ENCODE peak calls at places on chromosomes 2 and 18, in four cellular contexts. Y, E, W and D are unnamed samples.

GRCh38 chr2:201149064-201149820 is 33.3 kb downstream of the CFLAR start:
- DNase-seq in E (no peak), W (no peak), Y (peak; percentile 93), D (no peak)

GRCh38 chr2:68223419-68223818 is 28.9 kb downstream of the PPP3R1 start:
- DNase-seq in E (no peak), Y (peak; percentile 35), W (no peak), D (no peak)

GRCh38 chr2:205352593-205352992 is 329.7 kb upstream of the NRP2 start:
- DNase-seq in E (no peak), W (no peak), Y (peak; percentile 63), D (no peak)

GRCh38 chr2:53964987-53965687 is 5.7 kb downstream of the PSME4 start:
- DNase-seq in Y (no peak), W (no peak), E (no peak), D (no peak)

GRCh38 chr18:12239426-12239825 is 14.7 kb upstream of the CIDEA start:
- DNase-seq in E (no peak), Y (no peak), W (no peak), D (no peak)

GRCh38 chr2:105789745-105790466 is 45.2 kb downstream of the NCK2 start:
- DNase-seq in E (peak; percentile 49), W (peak; percentile 34), Y (peak; percentile 60), D (peak; percentile 49)

GRCh38 chr18:8142932-8143331 is 466.3 kb upstream of the RAB12 start:
- DNase-seq in Y (no peak), W (no peak), E (no peak), D (no peak)

GRCh38 chr2:24304621-24305020 is 55.7 kb downstream of the ITSN2 start:
- DNase-seq in W (no peak), E (no peak), Y (peak; percentile 62), D (no peak)

GRCh38 chr2:237693281-237694039 is 66.1 kb downstream of the LRRFIP1 start:
- DNase-seq in Y (peak; percentile 86), E (no peak), W (no peak), D (no peak)

GRCh38 chr2:197378494-197378972 is 56.3 kb downstream of the SF3B1 start:
- DNase-seq in W (peak; percentile 76), E (no peak), Y (peak; percentile 43), D (peak; percentile 70)

GRCh38 chr2:83850071-83850725 is 608.9 kb downstream of the SUCLG1 start:
- DNase-seq in W (no peak), E (no peak), Y (no peak), D (no peak)

GRCh38 chr2:238439093-238439849 is 12.5 kb downstream of the ASB1 start:
- DNase-seq in W (no peak), E (no peak), Y (peak; percentile 100), D (no peak)

GRCh38 chr2:218569661-218570500 is 1.2 kb downstream of the CNOT9 start:
- DNase-seq in E (no peak), Y (peak; percentile 72), W (no peak), D (no peak)

GRCh38 chr2:40330086-40330485 is 121.8 kb downstream of the SLC8A1 start:
- DNase-seq in W (no peak), Y (no peak), E (no peak), D (no peak)

GRCh38 chr2:197293252-197294007 is 17.1 kb downstream of the ANKRD44 start:
- DNase-seq in Y (no peak), E (no peak), W (no peak), D (no peak)

GRCh38 chr2:27914046-27914792 is 23.7 kb downstream of the BABAM2 start:
- DNase-seq in Y (peak; percentile 40), E (no peak), W (no peak), D (no peak)

GRCh38 chr2:22442051-22442450 is 942.9 kb upstream of the KLHL29 start:
- DNase-seq in Y (no peak), W (no peak), E (no peak), D (no peak)

DNA sequence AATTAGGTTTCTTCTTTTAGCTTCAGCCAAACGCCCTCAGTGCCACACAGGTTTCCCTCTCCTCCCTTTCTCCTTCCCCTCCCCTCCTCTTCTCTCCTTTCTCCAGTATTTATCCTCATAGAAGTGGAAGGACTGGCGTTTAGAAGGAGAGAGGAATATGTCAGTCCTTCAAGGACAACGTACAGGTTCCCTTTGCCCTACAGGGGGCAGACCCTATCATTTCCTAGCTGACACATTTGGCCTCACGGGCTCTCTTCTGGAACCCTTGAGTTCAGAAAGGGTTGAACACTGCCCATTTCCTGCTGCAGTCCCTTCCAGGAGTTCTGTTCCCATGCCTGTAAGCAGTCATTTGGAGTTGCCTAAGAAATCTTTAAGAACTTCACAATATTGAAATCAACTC is 46.1 kb downstream of the CDCA7 start:
- DNase-seq in W (no peak), E (no peak), Y (peak; percentile 16), D (no peak)
- TF ChIP-seq CTCF in W (no peak), E (peak; percentile 44), Y (peak; percentile 42), D (peak; percentile 6)

GRCh38 chr2:189056200-189057106 is 82.3 kb downstream of the COL3A1 start:
- DNase-seq in Y (peak; percentile 28), W (no peak), E (no peak), D (no peak)
- TF ChIP-seq CTCF in Y (no peak), W (no peak), E (no peak), D (no peak)

GRCh38 chr2:332592-332991 is 44.7 kb upstream of the ALKAL2 start:
- DNase-seq in W (no peak), Y (no peak), E (no peak), D (no peak)
- TF ChIP-seq CTCF in W (no peak), Y (no peak), E (peak; percentile 44), D (no peak)

GRCh38 chr2:146931109-146931508 is 913.7 kb upstream of the ACVR2A start:
- DNase-seq in E (no peak), Y (no peak), W (no peak), D (no peak)

GRCh38 chr2:146927080-146927714 is 917.6 kb upstream of the ACVR2A start:
- DNase-seq in W (peak; percentile 9), E (no peak), Y (peak; percentile 86), D (peak; percentile 24)
- TF ChIP-seq CTCF in W (no peak), E (peak; percentile 79), Y (peak; percentile 93), D (peak; percentile 54)

DNA sequence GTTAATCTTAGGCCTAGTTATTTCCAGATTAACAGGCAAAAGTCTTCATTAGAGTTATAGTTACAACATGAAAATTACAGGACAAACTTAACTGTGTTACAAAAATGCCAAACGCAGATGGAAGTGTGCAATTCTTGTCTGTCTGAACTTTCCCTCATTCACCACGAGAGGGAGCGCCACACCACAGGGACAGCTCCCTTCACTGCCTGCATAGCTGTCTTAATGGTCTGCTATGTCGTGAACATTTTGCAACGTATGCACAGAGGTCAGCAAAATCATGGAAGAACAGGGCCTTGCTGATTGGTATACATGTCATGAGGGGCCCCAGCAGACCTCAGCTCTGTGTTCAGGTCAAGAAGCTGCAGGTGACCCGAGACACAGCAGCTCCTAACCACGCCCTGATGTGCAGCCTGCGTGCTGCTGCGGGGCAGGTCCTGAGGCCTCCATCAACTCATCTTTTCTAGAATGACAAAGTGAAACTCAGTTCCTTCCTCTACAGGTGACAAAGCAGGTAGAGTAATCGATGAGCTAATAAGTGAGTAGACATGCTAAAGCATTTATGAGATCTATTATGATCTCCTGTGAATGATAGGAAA is 78.8 kb upstream of the ATP8B1 start:
- DNase-seq in E (peak; percentile 74), W (peak; percentile 67), Y (peak; percentile 85), D (peak; percentile 57)
- TF ChIP-seq CTCF in E (peak; percentile 96), W (peak; percentile 81), Y (peak; percentile 97), D (peak; percentile 87)

GRCh38 chr18:3599235-3599634 is 149.3 kb downstream of the TGIF1 start:
- DNase-seq in Y (no peak), E (no peak), W (no peak), D (no peak)
- TF ChIP-seq CTCF in Y (no peak), E (no peak), W (no peak), D (no peak)

GRCh38 chr2:102850888-102851287 is 89.1 kb downstream of the TMEM182 start:
- DNase-seq in W (no peak), Y (no peak), E (no peak), D (no peak)

GRCh38 chr2:102844911-102845310 is 83.1 kb downstream of the TMEM182 start:
- DNase-seq in W (no peak), Y (no peak), E (no peak), D (no peak)

GRCh38 chr2:102843759-102844443 is 82.1 kb downstream of the TMEM182 start:
- DNase-seq in E (no peak), W (no peak), Y (no peak), D (no peak)

GRCh38 chr2:102848366-102848839 is 86.6 kb downstream of the TMEM182 start:
- DNase-seq in Y (peak; percentile 50), W (peak; percentile 12), E (peak; percentile 76), D (peak; percentile 32)
- TF ChIP-seq CTCF in Y (no peak), W (no peak), E (peak; percentile 60), D (no peak)

DNA sequence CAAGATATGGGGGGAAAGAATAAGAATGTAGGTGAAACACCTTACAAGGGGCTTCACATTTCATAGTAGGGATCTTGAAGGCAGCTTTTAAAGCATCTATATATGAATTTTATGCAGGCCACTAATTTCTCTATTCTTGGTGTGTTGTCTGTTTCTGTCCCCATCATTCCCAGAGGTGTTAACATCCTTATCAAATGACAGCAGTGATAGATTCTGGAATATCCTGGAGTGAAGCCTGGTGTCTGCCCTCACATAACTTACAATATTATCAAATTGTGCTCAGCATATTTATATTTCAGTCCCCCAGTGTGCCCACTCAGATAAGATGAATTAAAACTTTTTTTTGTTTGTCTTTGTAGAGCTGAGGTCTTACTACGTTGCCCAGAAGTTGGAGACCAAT is 486.2 kb downstream of the EPHA4 start:
- DNase-seq in W (no peak), Y (no peak), E (no peak), D (no peak)
- TF ChIP-seq CTCF in W (no peak), Y (no peak), E (no peak), D (no peak)

GRCh38 chr18:28161608-28162599 is 15.0 kb downstream of the CDH2 start:
- DNase-seq in E (no peak), Y (peak; percentile 76), W (no peak), D (no peak)
- TF ChIP-seq CTCF in E (no peak), Y (no peak), W (no peak), D (no peak)